ENCODE peak calls at places on chromosomes 13 and 19, in nine cellular contexts. I is foreskin fibroblast, Q is AG04450, V is nephron progenitor cell, M is fibroblast of mammary gland, Y is breast epithelium, R is Peyer's patch, Z is body of pancreas, H is thyroid gland. B is an unnamed sample.

GRCh38 chr13:111258637-111259036 is 61.8 kb upstream of the TEX29 start:
- DNase-seq in M (no peak), Q (no peak), Z (no peak), I (no peak), R (no peak), H (no peak), Y (no peak), V (no peak), B (no peak)

GRCh38 chr19:27777726-27778125 is 1435.2 kb downstream of the UQCRFS1 start:
- DNase-seq in Z (no peak), V (no peak), Q (no peak), R (no peak), Y (no peak), M (no peak), I (no peak), H (no peak), B (no peak)

GRCh38 chr19:45884682-45885555 is 1.0 kb downstream of the IRF2BP1 start:
- DNase-seq in M (no peak), R (no peak), H (no peak), Y (no peak), V (peak), I (no peak), Z (peak), Q (no peak), B (no peak)

GRCh38 chr13:113511361-113511760 is 20.9 kb upstream of the DCUN1D2 start:
- DNase-seq in R (no peak), Y (no peak), M (no peak), Q (no peak), V (no peak), H (no peak), I (no peak), Z (no peak), B (no peak)

GRCh38 chr13:94608586-94608985 is 6.9 kb downstream of the GPR180 start:
- DNase-seq in I (no peak), R (no peak), Z (no peak), Q (no peak), V (no peak), M (peak), Y (no peak), H (no peak), B (no peak)

GRCh38 chr19:34316741-34317241 is 48.2 kb upstream of the GPI start:
- DNase-seq in Z (no peak), V (no peak), H (no peak), Q (no peak), Y (no peak), R (peak), M (peak), I (peak), B (peak)

GRCh38 chr13:79782541-79783216 is 301.7 kb downstream of the NDFIP2 start:
- DNase-seq in V (peak), Z (peak), H (peak), Q (peak), Y (no peak), M (no peak), I (peak), R (no peak), B (peak)

GRCh38 chr19:7013678-7014077 is 7.6 kb downstream of the MBD3L2B start:
- DNase-seq in V (no peak), Y (no peak), R (no peak), Q (no peak), M (peak), I (no peak), H (no peak), Z (no peak), B (no peak)

GRCh38 chr13:61751039-61751438 is 335.4 kb upstream of the PCDH20 start:
- DNase-seq in H (no peak), M (no peak), Y (no peak), V (no peak), R (no peak), Q (no peak), Z (no peak), I (no peak), B (no peak)

GRCh38 chr13:27022571-27023311 is 148.9 kb downstream of the USP12 start:
- DNase-seq in Q (peak), Z (no peak), Y (peak), V (no peak), H (no peak), I (peak), R (no peak), M (peak), B (peak)

GRCh38 chr19:4319067-4319718 is 14.8 kb downstream of the FSD1 start:
- DNase-seq in V (no peak), I (no peak), H (no peak), Z (no peak), Q (no peak), R (no peak), Y (no peak), M (no peak), B (no peak)

GRCh38 chr19:34589730-34590129 is 87.2 kb downstream of the SCGB2B2 start:
- DNase-seq in V (no peak), I (no peak), Z (peak), H (no peak), M (no peak), R (no peak), Q (no peak), Y (no peak), B (no peak)

GRCh38 chr13:31998131-31998530 is 33.4 kb upstream of the FRY start:
- DNase-seq in V (no peak), Z (no peak), R (no peak), M (no peak), Q (no peak), H (no peak), I (no peak), Y (no peak), B (peak)

GRCh38 chr19:17944301-17944700 is 11.5 kb downstream of the CCDC124 start:
- DNase-seq in Z (no peak), H (no peak), Y (no peak), R (no peak), V (no peak), I (peak), M (peak), Q (peak), B (peak)

GRCh38 chr13:39929583-39929982 is 274.1 kb downstream of the COG6 start:
- DNase-seq in Y (no peak), Q (no peak), Z (no peak), R (no peak), I (no peak), V (no peak), M (no peak), H (no peak), B (no peak)

GRCh38 chr19:41746593-41747227 is 8.6 kb upstream of the CEACAM6 start:
- DNase-seq in V (no peak), Y (no peak), R (peak), Q (no peak), I (peak), H (peak), M (peak), Z (peak), B (peak)

GRCh38 chr13:29589967-29590366 is 5.5 kb downstream of the SLC7A1 start:
- DNase-seq in M (no peak), Z (no peak), H (no peak), R (no peak), Q (no peak), I (no peak), V (no peak), Y (no peak), B (no peak)

GRCh38 chr19:14383898-14384669 is 2.8 kb downstream of the ADGRE5 start:
- DNase-seq in M (peak), Y (no peak), Q (no peak), V (no peak), R (peak), I (no peak), Z (no peak), H (no peak), B (peak)

GRCh38 chr13:24264976-24265375 is 44.4 kb upstream of the C1QTNF9 start:
- DNase-seq in Q (no peak), R (peak), H (peak), I (no peak), M (no peak), Y (no peak), Z (no peak), V (no peak), B (no peak)

GRCh38 chr13:99956473-99957349 is 14.9 kb downstream of the ZIC5 start:
- DNase-seq in M (no peak), R (no peak), H (no peak), V (peak), Y (no peak), I (no peak), Q (no peak), Z (no peak), B (no peak)

GRCh38 chr13:41065098-41065497 is 3.8 kb downstream of the WBP4 start:
- DNase-seq in H (no peak), Q (peak), R (no peak), V (no peak), Z (no peak), M (peak), I (peak), Y (no peak), B (peak)

GRCh38 chr13:102236830-102237621 is 164.8 kb downstream of the FGF14 start:
- DNase-seq in M (no peak), R (no peak), Y (no peak), Z (no peak), V (no peak), Q (no peak), H (no peak), I (no peak), B (no peak)

GRCh38 chr13:45490068-45490467 is 25.3 kb downstream of the COG3 start:
- DNase-seq in V (no peak), I (no peak), Y (no peak), Q (no peak), H (no peak), Z (no peak), M (no peak), R (no peak), B (no peak)
- TF ChIP-seq CTCF in V (no peak), I (no peak), Y (no peak), Q (no peak), H (no peak), Z (peak), M (no peak), R (peak), B (no peak)

DNA sequence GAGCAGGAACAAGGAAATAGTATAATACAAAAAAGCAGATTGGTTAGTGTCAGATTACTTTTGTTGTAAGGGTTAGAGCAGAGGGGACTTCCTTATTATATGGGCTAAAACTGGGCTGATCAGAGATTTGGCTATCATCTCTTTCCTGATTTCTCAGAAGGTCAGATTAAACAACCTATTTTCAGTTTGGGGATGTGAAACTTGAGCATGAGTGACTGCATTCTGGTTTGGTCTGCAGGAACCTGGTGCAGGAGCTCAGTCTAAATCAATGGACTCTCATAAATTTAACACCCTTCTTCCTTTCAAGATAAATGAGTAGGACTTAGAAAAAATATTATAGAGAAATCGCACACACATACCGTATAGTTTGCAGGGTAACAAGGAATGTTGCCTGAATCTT is 12.9 kb upstream of the RFXAP start:
- DNase-seq in I (no peak), V (no peak), Z (no peak), H (no peak), Q (no peak), M (no peak), Y (no peak), R (no peak), B (no peak)
- TF ChIP-seq CTCF in I (no peak), V (no peak), Z (no peak), H (no peak), Q (no peak), M (no peak), Y (no peak), R (no peak), B (no peak)

GRCh38 chr19:829129-829758 is 1.6 kb downstream of the AZU1 start:
- DNase-seq in I (no peak), R (no peak), Q (no peak), V (no peak), Y (no peak), H (no peak), M (no peak), Z (no peak), B (no peak)
- TF ChIP-seq CTCF in I (no peak), R (no peak), Q (no peak), V (no peak), Y (no peak), H (no peak), M (no peak), Z (no peak), B (no peak)

GRCh38 chr19:15396436-15396835 is 16.8 kb upstream of the AKAP8 start:
- DNase-seq in Y (no peak), R (peak), H (no peak), Z (no peak), Q (no peak), V (no peak), I (no peak), M (no peak), B (no peak)

GRCh38 chr19:15398501-15399233 is 19.1 kb upstream of the AKAP8 start:
- DNase-seq in R (peak), Y (no peak), Q (no peak), Z (no peak), V (no peak), I (no peak), M (no peak), H (no peak), B (no peak)

GRCh38 chr19:15399234-15399515 is 19.6 kb upstream of the AKAP8 start:
- DNase-seq in H (no peak), Q (no peak), R (peak), I (no peak), M (no peak), V (no peak), Y (no peak), Z (no peak), B (no peak)

GRCh38 chr19:15397236-15397635 is 17.6 kb upstream of the AKAP8 start:
- DNase-seq in Q (no peak), Y (no peak), M (no peak), Z (no peak), V (no peak), H (no peak), I (no peak), R (peak), B (no peak)

DNA sequence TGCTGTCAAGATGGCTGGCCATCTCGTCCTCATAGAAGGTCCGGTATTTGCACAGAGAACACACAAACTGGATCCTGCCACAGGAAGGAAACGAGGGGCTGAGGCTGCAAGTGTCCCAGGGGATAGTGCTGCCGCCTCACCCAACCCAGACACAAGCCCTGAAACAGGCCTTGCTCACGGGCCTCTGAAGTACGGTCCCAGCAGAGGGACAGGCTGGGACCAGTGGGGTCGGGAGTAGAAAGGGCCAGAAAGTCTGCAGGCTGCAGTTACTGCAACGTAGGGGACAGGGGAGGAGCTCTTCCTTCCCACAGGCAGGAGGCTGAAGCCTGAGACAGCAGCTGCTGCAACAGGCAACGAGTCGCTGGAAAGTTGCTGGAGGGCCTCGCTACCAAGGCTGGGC is 18.2 kb upstream of the AKAP8 start:
- DNase-seq in I (no peak), Y (no peak), H (no peak), M (no peak), Z (no peak), V (no peak), Q (no peak), R (peak), B (no peak)
- TF ChIP-seq CTCF in I (no peak), Y (no peak), H (no peak), M (no peak), Z (no peak), V (no peak), Q (no peak), R (no peak), B (no peak)

GRCh38 chr13:48875071-48875470 is 100.6 kb upstream of the FNDC3A start:
- DNase-seq in Z (no peak), V (no peak), H (no peak), Y (no peak), R (no peak), M (no peak), I (no peak), Q (no peak), B (no peak)

GRCh38 chr13:48873081-48873480 is 102.6 kb upstream of the FNDC3A start:
- DNase-seq in M (no peak), I (no peak), H (no peak), Z (no peak), R (no peak), Y (no peak), V (no peak), Q (no peak), B (peak)

GRCh38 chr13:48874165-48874564 is 101.5 kb upstream of the FNDC3A start:
- DNase-seq in V (no peak), Y (no peak), Q (no peak), I (no peak), M (no peak), Z (no peak), R (peak), H (no peak), B (no peak)

GRCh38 chr13:48876289-48876688 is 99.4 kb upstream of the FNDC3A start:
- DNase-seq in V (no peak), R (no peak), Z (no peak), H (no peak), Q (no peak), I (no peak), Y (no peak), M (no peak), B (no peak)

DNA sequence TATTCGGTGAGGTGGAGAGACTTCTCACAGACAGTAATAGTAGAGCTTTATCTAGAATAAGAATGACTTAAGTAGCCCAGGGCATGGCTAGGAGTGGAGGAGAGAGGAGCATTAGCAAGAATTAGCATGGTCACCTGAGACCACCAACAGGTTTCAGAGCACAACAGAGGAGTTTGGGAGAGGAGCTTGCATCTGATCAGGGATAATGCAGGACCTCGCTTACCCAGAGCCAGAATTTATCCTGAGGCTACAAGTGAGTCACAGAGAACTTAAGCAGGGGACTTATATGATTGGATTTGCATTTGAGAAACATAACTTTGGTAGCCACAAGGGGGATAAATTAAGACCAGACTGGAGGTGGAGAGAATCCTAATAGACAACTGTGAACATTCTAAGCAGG is 102.1 kb upstream of the FNDC3A start:
- DNase-seq in R (no peak), I (peak), Y (no peak), H (no peak), Z (no peak), Q (no peak), M (peak), V (no peak), B (peak)
- TF ChIP-seq CTCF in R (no peak), I (no peak), Y (no peak), H (no peak), Z (no peak), Q (peak), M (peak), V (no peak), B (peak)

DNA sequence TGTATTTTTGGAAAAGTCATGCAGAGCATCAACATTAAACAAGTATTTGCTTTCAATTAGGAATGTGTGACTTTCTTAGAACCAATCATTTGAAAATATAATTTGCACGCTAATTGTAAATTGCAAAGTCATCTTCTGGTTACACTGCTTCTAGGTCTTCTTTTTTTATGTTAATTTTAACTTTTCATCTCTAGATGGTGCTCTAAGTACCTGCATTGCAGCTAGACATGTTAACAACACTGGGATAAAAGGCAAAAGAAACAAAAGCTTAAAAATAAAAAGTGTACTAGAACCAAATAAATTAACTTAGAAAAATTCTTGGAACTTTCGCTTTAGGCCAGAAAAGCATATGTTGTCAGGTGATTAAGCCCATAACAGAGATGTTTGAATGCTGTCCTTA is 2758.2 kb downstream of the PCDH9 start:
- DNase-seq in H (no peak), Z (no peak), V (no peak), Q (peak), R (no peak), Y (no peak), I (peak), M (peak), B (peak)
- TF ChIP-seq CTCF in H (peak), Z (peak), V (no peak), Q (peak), R (no peak), Y (no peak), I (peak), M (peak), B (no peak)

B was measured in fibroblast of villous mesenchyme.